ENCODE peak calls at places on chromosomes 11 and 22, in four cellular contexts. Q is osteoblast, H is heart right ventricle, N is WERI-Rb-1. J is an unnamed sample.

GRCh38 chr22:40400173-40400572 is 29.8 kb downstream of the SGSM3 start:
- DNase-seq in N (no peak), H (no peak), Q (no peak), J (peak)

GRCh38 chr11:57321996-57322880 is 2.5 kb downstream of the TNKS1BP1 start:
- DNase-seq in Q (peak), N (peak), H (peak), J (no peak)

GRCh38 chr22:38172489-38173155 is 9.0 kb downstream of the PLA2G6 start:
- DNase-seq in Q (peak), H (peak), N (no peak), J (no peak)

GRCh38 chr11:124644426-124645280 is 22.0 kb downstream of the TBRG1 start:
- DNase-seq in H (peak), N (peak), Q (peak), J (peak)

GRCh38 chr22:40423882-40424640 is 53.7 kb downstream of the SGSM3 start:
- DNase-seq in H (no peak), N (no peak), Q (peak), J (no peak)

GRCh38 chr11:68049509-68050370 is 10.9 kb downstream of the TCIRG1 start:
- DNase-seq in H (no peak), Q (peak), N (no peak), J (peak)

GRCh38 chr22:47012589-47013365 is 250.3 kb downstream of the TBC1D22A start:
- DNase-seq in N (no peak), Q (peak), H (no peak), J (no peak)

GRCh38 chr11:120682866-120683265 is 171.3 kb downstream of the GRIK4 start:
- DNase-seq in N (no peak), H (no peak), Q (peak), J (no peak)

GRCh38 chr22:45923812-45924211 is 53.1 kb downstream of the WNT7B start:
- DNase-seq in N (no peak), Q (no peak), H (no peak), J (no peak)

GRCh38 chr11:30433831-30434230 is 110.9 kb downstream of the ARL14EP start:
- DNase-seq in Q (no peak), N (peak), H (no peak), J (no peak)

GRCh38 chr11:111631666-111632039 is 29.4 kb downstream of the SIK2 start:
- DNase-seq in H (no peak), N (no peak), Q (no peak), J (no peak)

GRCh38 chr11:4433852-4434251 is 15.2 kb upstream of the OR52K2 start:
- DNase-seq in H (no peak), Q (no peak), N (no peak), J (no peak)

GRCh38 chr11:27471067-27471587 is 1.5 kb downstream of the LGR4 start:
- DNase-seq in Q (no peak), N (no peak), H (no peak), J (no peak)

GRCh38 chr22:46894081-46894671 is 131.7 kb downstream of the TBC1D22A start:
- DNase-seq in Q (no peak), H (peak), N (no peak), J (no peak)

GRCh38 chr11:60307507-60308195 is 19.4 kb upstream of the MS4A6E start:
- DNase-seq in N (no peak), Q (no peak), H (no peak), J (no peak)

GRCh38 chr11:30406978-30407762 is 84.3 kb downstream of the ARL14EP start:
- DNase-seq in N (peak), Q (no peak), H (peak), J (no peak)

GRCh38 chr11:102431404-102431803 is 21.2 kb downstream of the TMEM123 start:
- DNase-seq in Q (no peak), H (no peak), N (no peak), J (no peak)

GRCh38 chr11:70913715-70914231 is 338.6 kb downstream of the SHANK2 start:
- DNase-seq in N (no peak), H (no peak), Q (no peak), J (no peak)

GRCh38 chr11:35549787-35550186 is 24.4 kb upstream of the PAMR1 start:
- DNase-seq in N (no peak), Q (peak), H (no peak), J (no peak)

GRCh38 chr11:129323896-129324522 is 51.6 kb upstream of the BARX2 start:
- DNase-seq in H (peak), N (no peak), Q (no peak), J (no peak)

GRCh38 chr22:43110927-43111623 is 525 bp downstream of the BIK start:
- DNase-seq in N (peak), H (no peak), Q (peak), J (peak)
- TF ChIP-seq CTCF in N (peak), H (no peak), Q (no peak), J (no peak)

DNA sequence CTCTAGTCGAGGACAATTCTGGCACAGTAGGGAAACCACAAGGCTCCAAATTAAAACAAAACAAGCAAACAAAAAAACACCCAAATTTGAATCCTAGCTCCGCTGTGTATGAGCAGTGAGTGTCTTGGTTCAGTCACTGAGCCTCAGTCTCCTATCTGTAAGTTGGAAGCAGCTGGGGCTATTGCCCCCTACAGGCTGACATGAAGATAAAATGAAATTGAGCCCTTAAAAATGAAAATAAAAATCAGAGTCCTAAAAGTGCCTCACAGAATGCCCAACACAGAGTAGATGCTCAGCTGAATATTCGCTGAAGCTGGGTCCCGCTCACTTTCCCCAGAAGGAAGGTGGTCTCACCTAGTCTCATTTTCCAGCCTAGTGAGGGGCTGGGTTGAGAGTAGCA is 65.2 kb downstream of the PDE2A start:
- DNase-seq in Q (no peak), N (no peak), H (no peak), J (no peak)
- TF ChIP-seq CTCF in Q (peak), N (peak), H (peak), J (peak)

GRCh38 chr11:113021111-113021510 is 59.9 kb downstream of the NCAM1 start:
- DNase-seq in Q (no peak), N (no peak), H (no peak), J (no peak)
- TF ChIP-seq CTCF in Q (no peak), N (no peak), H (no peak), J (no peak)

DNA sequence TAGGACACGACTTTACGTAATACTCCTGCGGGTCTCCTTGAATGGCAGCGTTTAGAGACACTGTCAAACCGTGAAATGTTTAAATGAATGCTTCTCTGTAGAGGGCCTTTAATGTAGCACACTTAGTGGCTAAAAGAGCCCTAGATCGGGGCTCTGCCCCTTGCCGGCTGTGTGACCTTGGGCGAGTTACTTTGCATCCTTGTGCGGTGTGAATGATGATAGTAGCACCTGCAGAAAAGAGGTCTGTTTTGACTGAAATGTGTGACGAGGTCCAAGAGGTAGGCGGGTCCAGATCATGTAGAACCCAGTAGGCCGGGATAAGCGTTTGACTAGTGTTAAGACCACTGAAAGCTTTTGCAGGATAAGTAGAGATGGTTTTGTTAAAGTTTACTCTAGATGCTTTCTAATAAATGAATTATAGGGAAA is 866 bp downstream of the MED17 start:
- DNase-seq in Q (peak), N (no peak), H (no peak), J (no peak)
- TF ChIP-seq CTCF in Q (no peak), N (no peak), H (no peak), J (no peak)

DNA sequence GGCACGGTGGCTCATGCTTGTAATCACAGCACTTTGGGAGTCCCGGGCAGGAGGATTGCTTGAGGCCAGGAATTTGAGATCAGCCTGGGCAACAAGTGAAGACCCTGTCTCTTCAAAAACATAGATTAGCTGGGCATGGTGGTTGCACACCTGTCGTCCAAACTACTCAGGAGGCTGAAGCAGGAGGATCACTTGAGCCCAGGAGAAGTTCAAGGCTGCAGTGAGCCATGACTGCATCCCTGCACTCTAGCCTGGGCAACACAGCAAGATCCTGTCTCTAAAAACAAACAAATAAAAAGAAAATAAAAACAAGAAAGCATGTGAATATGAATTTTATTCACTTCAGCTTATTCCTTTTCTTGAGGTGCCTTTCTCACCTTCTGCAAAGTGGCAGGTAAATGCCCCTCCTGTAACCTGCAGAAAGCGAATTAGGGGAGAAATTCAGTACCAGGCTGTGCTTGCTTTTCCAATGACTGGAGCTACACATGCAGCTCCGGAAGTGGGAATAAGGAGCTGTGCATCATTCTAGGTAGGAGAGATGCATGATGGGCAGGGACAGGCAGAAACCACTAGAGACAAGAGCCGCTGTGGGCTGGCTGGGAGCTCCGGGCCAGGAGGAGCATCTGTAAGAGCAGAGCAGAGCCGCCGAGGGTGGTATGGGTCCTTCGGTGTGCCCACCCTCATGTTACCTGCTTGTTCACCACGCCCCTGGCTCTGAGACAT is 14.7 kb upstream of the KCTD17 start:
- DNase-seq in Q (peak), N (no peak), H (no peak), J (no peak)
- TF ChIP-seq CTCF in Q (no peak), N (no peak), H (no peak), J (no peak)

GRCh38 chr11:62621567-62622470 is at the start of gene B3GAT3:
- DNase-seq in Q (peak), H (peak), N (peak), J (peak)
- TF ChIP-seq CTCF in Q (no peak), H (peak), N (no peak), J (no peak)

DNA sequence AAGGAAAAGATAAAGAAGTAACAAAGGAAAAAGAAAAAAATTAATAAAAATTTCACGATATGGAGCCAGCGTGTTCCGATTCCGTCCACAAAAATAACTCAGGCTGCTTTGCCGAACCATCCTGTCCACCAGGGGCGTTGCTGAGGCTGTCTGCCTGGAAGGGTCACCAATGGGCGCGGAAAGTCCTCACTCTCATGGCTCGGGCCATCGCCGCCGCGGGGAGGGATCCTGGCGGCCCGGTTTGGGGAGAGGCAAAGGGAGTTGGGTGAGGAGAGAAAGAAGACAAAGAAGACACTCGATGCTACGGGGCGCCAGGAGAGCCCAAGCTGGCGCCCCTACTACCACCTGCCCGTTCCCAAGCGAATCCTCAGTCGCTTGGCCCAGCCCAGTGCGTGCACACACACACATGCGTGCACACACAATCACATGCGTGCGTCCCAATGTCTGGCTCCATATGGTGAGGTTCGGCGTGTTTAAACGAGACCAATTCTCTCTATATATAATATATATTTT is 5.6 kb upstream of the PYGM start:
- DNase-seq in N (no peak), H (no peak), Q (no peak), J (peak)
- TF ChIP-seq CTCF in N (peak), H (no peak), Q (peak), J (no peak)